ENCODE peak calls at places on chromosome 19, in four cellular contexts. P is IMR-90, Y is left lung, Z is esophagus squamous epithelium. G is an unnamed sample.

GRCh38 chr19:8702350-8702749 is 3.8 kb upstream of the ACTL9 start:
- DNase-seq in Y (no peak), P (no peak), Z (no peak), G (no peak)

GRCh38 chr19:55486971-55487883 is 1.0 kb upstream of the SSC5D start:
- DNase-seq in Y (peak), P (peak), Z (no peak), G (no peak)

GRCh38 chr19:1102407-1103106 is 1.2 kb upstream of the GPX4 start:
- DNase-seq in Z (no peak), Y (no peak), P (peak), G (no peak)

GRCh38 chr19:49555600-49556411 is 24.6 kb downstream of the NOSIP start:
- DNase-seq in Z (no peak), Y (peak), P (no peak), G (peak)

GRCh38 chr19:51751655-51752054 is at the start of gene FPR1:
- DNase-seq in Y (no peak), P (no peak), Z (no peak), G (no peak)

GRCh38 chr19:33071887-33072286 is 7.2 kb upstream of the RHPN2 start:
- DNase-seq in Z (no peak), P (no peak), Y (no peak), G (no peak)

GRCh38 chr19:33823341-33823740 is 26.7 kb downstream of the KCTD15 start:
- DNase-seq in Z (no peak), P (no peak), Y (no peak), G (no peak)

GRCh38 chr19:56821675-56822074 is 18.9 kb downstream of the PEG3 start:
- DNase-seq in Y (no peak), P (no peak), Z (no peak), G (no peak)

GRCh38 chr19:40799558-40800338 is 757 bp downstream of the EGLN2 start:
- DNase-seq in Y (peak), P (no peak), Z (no peak), G (peak)

GRCh38 chr19:1069009-1069779 is 2.2 kb downstream of the ARHGAP45 start:
- DNase-seq in P (no peak), Y (peak), Z (no peak), G (peak)

GRCh38 chr19:8110931-8111330 is 38.5 kb downstream of the FBN3 start:
- DNase-seq in Y (peak), P (no peak), Z (no peak), G (no peak)

GRCh38 chr19:58040751-58041525 is 7.1 kb downstream of the ZSCAN1 start:
- DNase-seq in Y (no peak), P (no peak), Z (no peak), G (no peak)

GRCh38 chr19:47013041-47013517 is 6.6 kb upstream of the NPAS1 start:
- DNase-seq in Z (no peak), P (peak), Y (peak), G (peak)

GRCh38 chr19:11535792-11536595 is 2.7 kb upstream of the CNN1 start:
- DNase-seq in P (peak), Y (peak), Z (peak), G (peak)

GRCh38 chr19:42422576-42423461 is 4.4 kb downstream of the LIPE start:
- DNase-seq in P (no peak), Y (no peak), Z (no peak), G (peak)

GRCh38 chr19:50705422-50706019 is 14.1 kb downstream of the SHANK1 start:
- DNase-seq in Y (no peak), P (peak), Z (no peak), G (no peak)

GRCh38 chr19:40264314-40265054 is 20.7 kb downstream of the AKT2 start:
- DNase-seq in Z (no peak), Y (no peak), P (no peak), G (no peak)

GRCh38 chr19:29634731-29635130 is 28.6 kb downstream of the POP4 start:
- DNase-seq in Y (no peak), Z (no peak), P (no peak), G (no peak)

GRCh38 chr19:460877-461609 is at the start of gene SHC2:
- DNase-seq in P (no peak), Y (peak), Z (no peak), G (no peak)

GRCh38 chr19:31610036-31610435 is 260.8 kb upstream of the TSHZ3 start:
- DNase-seq in Y (no peak), P (no peak), Z (no peak), G (no peak)

GRCh38 chr19:931860-932646 is 6.2 kb downstream of the ARID3A start:
- DNase-seq in Z (no peak), Y (no peak), P (no peak), G (no peak)

GRCh38 chr19:6271721-6272410 is 7.9 kb downstream of the MLLT1 start:
- DNase-seq in Y (peak), P (peak), Z (no peak), G (no peak)

GRCh38 chr19:507286-508203 is at the start of gene TPGS1:
- DNase-seq in P (peak), Z (peak), Y (peak), G (peak)

GRCh38 chr19:41919948-41920712 is 8.1 kb downstream of the ERFL start:
- DNase-seq in Y (no peak), Z (no peak), P (no peak), G (no peak)

GRCh38 chr19:43768273-43769050 is 12.3 kb downstream of the KCNN4 start:
- DNase-seq in Z (no peak), Y (no peak), P (no peak), G (no peak)

GRCh38 chr19:39708594-39708993 is 4.3 kb downstream of the LGALS14 start:
- DNase-seq in P (no peak), Y (no peak), Z (no peak), G (no peak)

GRCh38 chr19:46610851-46611770 is 10.0 kb downstream of the CALM3 start:
- DNase-seq in Y (no peak), Z (no peak), P (peak), G (peak)

GRCh38 chr19:30711296-30711695 is 339.1 kb downstream of the ZNF536 start:
- DNase-seq in Z (no peak), Y (no peak), P (no peak), G (no peak)

GRCh38 chr19:44822177-44822576 is 13.3 kb downstream of the BCAM start:
- DNase-seq in Z (no peak), Y (no peak), P (no peak), G (no peak)

GRCh38 chr19:44818470-44818856 is 9.6 kb downstream of the BCAM start:
- DNase-seq in Y (no peak), P (no peak), Z (no peak), G (no peak)

GRCh38 chr19:44820648-44821609 is 12.0 kb downstream of the BCAM start:
- DNase-seq in P (no peak), Y (no peak), Z (no peak), G (no peak)

GRCh38 chr19:44817725-44818469 is 9.0 kb downstream of the BCAM start:
- DNase-seq in P (no peak), Z (no peak), Y (no peak), G (no peak)

DNA sequence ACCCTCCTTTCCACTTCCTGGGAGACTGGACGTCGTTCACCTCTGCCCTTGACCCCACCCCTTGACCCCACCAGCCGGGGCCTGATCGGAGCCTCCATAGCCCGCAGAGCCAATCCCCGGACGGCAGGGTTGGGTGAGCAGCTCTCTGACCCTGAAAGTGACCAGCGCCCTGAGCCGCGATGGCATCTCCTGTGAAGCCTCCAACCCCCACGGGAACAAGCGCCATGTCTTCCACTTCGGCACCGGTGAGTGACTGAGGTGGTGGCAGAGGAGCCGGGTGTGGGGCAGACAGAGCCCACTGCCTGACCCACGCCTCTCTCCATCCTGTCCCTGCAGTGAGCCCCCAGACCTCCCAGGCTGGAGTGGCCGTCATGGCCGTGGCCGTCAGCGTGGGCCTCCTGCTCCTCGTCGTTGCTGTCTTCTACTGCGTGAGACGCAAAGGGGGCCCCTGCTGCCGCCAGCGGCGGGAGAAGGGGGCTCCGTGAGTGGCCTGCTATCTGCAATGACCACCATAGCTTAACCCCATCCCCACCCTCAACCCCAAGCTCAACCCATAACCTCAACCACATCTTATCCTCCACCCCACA is 10.4 kb downstream of the BCAM start:
- DNase-seq in Y (no peak), P (no peak), Z (no peak), G (no peak)
- TF ChIP-seq CTCF in Y (no peak), P (no peak), Z (no peak), G (no peak)

GRCh38 chr19:18776288-18776594 is 14.9 kb downstream of the COMP start:
- DNase-seq in Y (no peak), P (peak), Z (no peak), G (no peak)
- TF ChIP-seq CTCF in Y (no peak), P (peak), Z (no peak), G (no peak)

GRCh38 chr19:10333758-10334339 is 520 bp upstream of the RAVER1 start:
- DNase-seq in P (no peak), Z (no peak), Y (no peak), G (no peak)

GRCh38 chr19:10329555-10329954 is 3.8 kb downstream of the RAVER1 start:
- DNase-seq in Y (no peak), P (no peak), Z (no peak), G (no peak)

GRCh38 chr19:10334340-10335148 is 1.2 kb upstream of the RAVER1 start:
- DNase-seq in Z (peak), P (peak), Y (peak), G (no peak)

GRCh38 chr19:10332965-10333757 is at the start of gene RAVER1:
- DNase-seq in Z (peak), Y (peak), P (peak), G (peak)

DNA sequence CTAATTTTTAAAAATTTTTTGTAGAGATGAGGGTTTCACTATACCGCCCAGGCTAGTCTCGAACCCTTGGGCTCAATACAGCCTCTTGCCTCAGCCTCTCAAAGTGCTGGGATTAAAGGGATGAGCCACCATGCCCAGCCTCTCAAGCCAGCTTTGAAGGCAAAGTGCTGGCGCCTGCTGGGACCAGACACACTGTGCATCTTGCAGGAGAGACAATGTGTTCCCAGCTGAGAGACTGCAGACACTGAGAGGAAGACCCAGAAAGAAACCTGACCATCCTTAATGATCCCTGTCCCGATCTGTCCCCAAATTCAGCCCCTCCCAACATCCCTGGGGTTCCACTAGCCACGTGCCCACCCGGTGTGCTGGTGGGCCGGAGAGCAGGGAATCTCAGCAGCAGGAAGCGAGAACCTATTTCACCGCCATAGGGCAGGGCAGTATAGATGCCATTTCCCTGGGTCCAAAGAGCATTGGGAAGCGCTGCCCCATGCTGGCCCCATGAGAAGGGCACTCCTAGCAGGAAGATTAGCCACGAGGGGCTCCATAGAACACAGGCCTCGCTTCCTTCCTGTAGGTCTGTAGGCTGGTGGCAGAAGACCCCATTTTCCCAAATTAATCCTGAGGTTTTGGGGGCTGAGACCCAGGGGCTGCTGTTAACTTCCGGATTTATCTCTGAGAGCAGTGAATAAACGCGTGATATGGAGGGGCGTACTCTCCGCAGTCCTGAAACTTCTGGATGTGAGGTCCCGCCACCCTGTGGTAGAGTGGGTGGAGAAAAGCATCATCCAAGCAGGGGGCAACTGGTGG is 968 bp downstream of the RAVER1 start:
- DNase-seq in Z (no peak), P (no peak), Y (no peak), G (no peak)
- TF ChIP-seq CTCF in Z (no peak), P (peak), Y (no peak), G (no peak)

DNA sequence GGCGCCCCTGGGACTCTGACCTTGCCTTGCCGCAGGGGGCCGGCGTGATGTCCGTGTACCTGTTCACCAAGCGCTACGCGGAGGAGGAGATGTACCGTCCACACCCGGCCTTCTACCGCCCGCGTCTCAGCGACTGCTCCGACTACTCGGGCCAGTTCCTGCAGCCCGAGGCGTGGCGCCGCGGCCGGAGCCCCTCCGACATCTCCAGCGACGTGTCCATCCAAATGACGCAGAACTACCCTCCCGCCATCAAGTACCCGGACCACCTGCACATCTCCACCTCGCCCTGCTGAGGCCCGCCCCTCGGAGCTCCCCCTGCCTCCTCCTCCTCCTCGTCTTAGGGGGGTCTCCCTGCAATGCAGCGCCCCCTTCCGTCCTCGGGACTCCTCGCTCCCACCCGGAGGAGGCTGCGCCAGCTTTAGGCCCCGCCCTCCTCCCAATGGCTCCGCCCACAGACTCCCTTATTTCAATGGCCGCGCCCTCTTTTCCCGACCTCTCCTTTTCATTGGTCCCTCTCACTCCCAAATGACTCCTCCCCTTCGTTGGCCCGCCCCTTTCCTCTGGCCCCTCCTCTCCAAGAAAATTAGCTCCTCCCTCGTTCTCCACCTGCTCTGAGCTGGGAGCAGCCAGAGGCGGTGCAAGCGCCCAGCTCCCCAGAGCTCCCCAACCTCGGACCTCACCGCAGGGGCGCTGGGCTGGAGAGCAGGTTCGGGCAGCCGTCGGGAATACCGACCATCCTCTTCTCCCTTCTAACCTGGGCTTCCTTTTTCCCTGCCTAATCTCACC is 20.5 kb upstream of the CACNG8 start:
- DNase-seq in P (no peak), Z (no peak), Y (no peak), G (no peak)
- TF ChIP-seq CTCF in P (no peak), Z (no peak), Y (no peak), G (no peak)

GRCh38 chr19:4755459-4755858 is 31.8 kb upstream of the DPP9 start:
- DNase-seq in Y (no peak), Z (no peak), P (no peak), G (no peak)
- TF ChIP-seq CTCF in Y (no peak), Z (no peak), P (no peak), G (no peak)

DNA sequence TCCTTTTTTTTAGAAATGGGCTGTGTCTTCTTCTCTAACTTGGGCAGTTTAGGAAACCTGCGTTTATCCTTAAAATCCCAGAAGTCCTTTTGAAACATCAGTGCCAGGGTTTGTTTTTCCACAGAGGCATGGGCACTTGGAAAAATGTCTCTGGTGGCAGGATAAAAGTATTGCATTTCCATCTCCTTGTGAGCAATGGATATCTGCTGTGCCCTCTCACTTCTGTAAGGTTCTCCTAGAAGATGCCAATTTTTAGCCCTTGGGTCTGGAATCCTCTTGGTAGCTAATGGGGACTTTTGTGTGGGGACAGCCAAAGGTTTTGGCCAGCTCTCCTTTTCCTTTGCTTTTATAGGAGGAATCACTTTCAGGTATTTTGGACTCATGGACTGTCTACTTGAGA is 21.0 kb downstream of the WDR87 start:
- DNase-seq in Y (no peak), P (no peak), Z (no peak), G (no peak)
- TF ChIP-seq CTCF in Y (no peak), P (no peak), Z (no peak), G (no peak)

DNA sequence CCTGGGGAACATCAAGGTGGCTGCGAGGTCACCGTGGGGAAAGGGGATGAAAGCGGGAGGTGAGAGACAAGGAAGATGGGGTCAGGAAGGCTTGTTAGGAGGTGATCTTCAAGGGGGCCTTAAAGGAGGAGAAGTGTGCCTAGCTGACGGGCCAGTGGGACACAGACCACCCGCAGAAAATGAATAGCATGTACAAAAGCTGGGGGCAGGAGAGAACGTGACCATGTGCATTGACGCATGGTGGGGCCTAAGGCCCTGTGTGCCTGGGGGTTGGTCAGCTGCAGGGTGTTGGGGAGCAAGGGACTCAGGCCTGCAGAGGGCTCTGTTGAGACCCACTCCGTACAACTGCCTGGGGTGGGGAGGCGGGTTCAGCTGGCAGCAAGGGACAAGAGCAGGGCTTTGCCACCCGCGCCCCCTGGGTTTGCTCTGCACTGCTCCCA is 5.9 kb downstream of the RAB8A start:
- DNase-seq in Z (no peak), Y (no peak), P (no peak), G (no peak)
- TF ChIP-seq CTCF in Z (no peak), Y (no peak), P (peak), G (no peak)

GRCh38 chr19:13600091-13600490 is 93.8 kb upstream of the CACNA1A start:
- DNase-seq in P (no peak), Y (no peak), Z (no peak), G (no peak)

GRCh38 chr19:13600802-13601201 is 94.5 kb upstream of the CACNA1A start:
- DNase-seq in Y (no peak), P (no peak), Z (no peak), G (no peak)

GRCh38 chr19:13606156-13606555 is 99.9 kb upstream of the CACNA1A start:
- DNase-seq in P (no peak), Y (no peak), Z (no peak), G (no peak)

GRCh38 chr19:13610042-13610691 is 103.9 kb upstream of the CACNA1A start:
- DNase-seq in Y (no peak), P (no peak), Z (no peak), G (no peak)

DNA sequence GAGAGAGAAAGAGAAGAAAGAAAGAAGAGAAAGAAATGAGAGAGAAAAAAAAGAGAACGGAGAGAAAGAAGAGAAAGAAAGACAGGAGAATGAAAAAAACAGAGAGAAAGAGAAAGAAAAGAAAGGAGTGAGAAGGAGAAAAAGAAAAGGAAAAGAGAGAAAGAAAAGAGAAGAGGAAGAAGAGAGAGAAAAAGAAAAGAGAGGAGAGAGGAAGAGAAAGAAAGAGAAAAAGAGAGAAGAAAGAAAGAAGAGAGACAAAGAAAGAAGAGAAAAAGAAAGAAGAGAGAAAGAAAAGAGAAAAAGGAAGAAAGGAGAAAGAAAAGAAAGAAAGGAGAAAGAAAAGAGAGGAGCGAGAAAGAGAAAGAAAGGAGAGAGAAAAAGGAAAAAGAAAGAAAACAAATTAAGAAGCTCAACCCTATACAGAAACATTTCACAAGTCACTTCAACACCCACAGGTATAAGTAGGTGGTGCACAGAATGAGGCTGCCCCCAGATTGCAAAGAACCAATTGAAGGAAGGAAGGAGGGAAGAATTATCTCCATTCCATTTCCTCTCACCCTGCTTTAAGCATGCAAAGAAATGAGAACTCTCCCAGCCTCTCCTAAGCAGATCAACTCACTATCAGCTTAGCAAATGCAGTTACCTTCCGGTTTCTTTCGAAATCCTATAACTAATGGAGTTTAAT is 98.8 kb upstream of the CACNA1A start:
- DNase-seq in Z (no peak), Y (no peak), P (no peak), G (no peak)
- TF ChIP-seq CTCF in Z (no peak), Y (no peak), P (no peak), G (peak)